ENCODE peak calls at places on chromosomes 12 and 14, in ten cellular contexts. F is HTR-8/SVneo, W is trophoblast cell, S is A172, E is EL, I is substantia nigra, K is NCI-H526 treated with DMSO at 0.1 percent for 48 hours, N is neural crest cell, J is posterior cingulate gyrus, R is NCI-H69. P is an unnamed sample.

GRCh38 chr12:124479680-124480468 is 87.5 kb downstream of the NCOR2 start:
- DNase-seq in S (no peak), W (no peak), I (no peak), E (no peak), J (no peak), N (no peak), K (no peak), R (peak), F (no peak), P (no peak)

GRCh38 chr12:106898001-106898966 is 57.4 kb upstream of the TMEM263 start:
- DNase-seq in J (peak), W (no peak), F (no peak), R (peak), I (peak), N (peak), K (no peak), S (no peak), E (no peak), P (no peak)

GRCh38 chr12:90331821-90332220 is 623.2 kb downstream of the CCER1 start:
- DNase-seq in N (no peak), K (no peak), E (no peak), S (no peak), W (no peak), F (no peak), I (no peak), R (peak), J (no peak), P (no peak)

GRCh38 chr12:8087666-8088065 is 5.6 kb downstream of the NECAP1 start:
- DNase-seq in S (no peak), W (no peak), I (no peak), F (no peak), E (no peak), N (no peak), K (no peak), J (no peak), R (no peak), P (no peak)

GRCh38 chr12:49808686-49809368 is 19.4 kb downstream of the NCKAP5L start:
- DNase-seq in W (peak), R (no peak), E (no peak), S (no peak), I (peak), J (peak), N (peak), K (no peak), F (no peak), P (no peak)

GRCh38 chr12:132824053-132824452 is 4.6 kb downstream of the GOLGA3 start:
- DNase-seq in I (no peak), F (no peak), W (no peak), K (no peak), R (no peak), N (no peak), S (no peak), E (no peak), J (no peak), P (no peak)

GRCh38 chr12:80293347-80293746 is 150.7 kb upstream of the PTPRQ start:
- DNase-seq in W (no peak), N (no peak), R (peak), E (no peak), I (no peak), S (no peak), K (no peak), J (no peak), F (no peak), P (no peak)

GRCh38 chr12:65720739-65721138 is 103.5 kb upstream of the HMGA2 start:
- DNase-seq in J (no peak), W (no peak), N (no peak), R (no peak), S (no peak), E (peak), K (no peak), F (no peak), I (no peak), P (no peak)

GRCh38 chr12:68674376-68674775 is 12.4 kb upstream of the NUP107 start:
- DNase-seq in J (no peak), R (no peak), S (no peak), K (no peak), I (no peak), E (no peak), N (no peak), W (no peak), F (no peak), P (no peak)

GRCh38 chr12:9364224-9365176 is 156.3 kb upstream of the PZP start:
- DNase-seq in J (no peak), K (peak), S (peak), I (no peak), F (no peak), E (peak), W (no peak), R (no peak), N (no peak), P (peak)

GRCh38 chr12:77343291-77343690 is 277.9 kb upstream of the E2F7 start:
- DNase-seq in E (peak), F (no peak), S (no peak), R (no peak), J (no peak), W (peak), N (no peak), I (no peak), K (no peak), P (no peak)

GRCh38 chr12:14743061-14743460 is 46.7 kb upstream of the GUCY2C start:
- DNase-seq in S (no peak), W (no peak), I (no peak), R (no peak), E (no peak), J (no peak), N (no peak), F (no peak), K (no peak), P (no peak)

GRCh38 chr12:124734224-124734788 is 129.4 kb downstream of the SCARB1 start:
- DNase-seq in J (no peak), S (no peak), I (no peak), F (no peak), N (no peak), W (peak), E (no peak), R (peak), K (no peak), P (no peak)

GRCh38 chr14:71466942-71467341 is 465.3 kb upstream of the RGS6 start:
- DNase-seq in W (no peak), F (no peak), K (no peak), R (no peak), I (no peak), N (no peak), E (no peak), J (no peak), S (no peak), P (no peak)

GRCh38 chr14:30607156-30607780 is 14.9 kb upstream of the SCFD1 start:
- DNase-seq in F (no peak), S (no peak), J (no peak), E (peak), I (no peak), R (peak), W (no peak), N (no peak), K (no peak), P (no peak)

GRCh38 chr14:88384653-88385205 is 728 bp upstream of the SPATA7 start:
- DNase-seq in W (peak), N (no peak), I (no peak), F (peak), K (no peak), E (peak), R (peak), S (no peak), J (no peak), P (no peak)

GRCh38 chr12:49643135-49643534 is 19.8 kb downstream of the PRPF40B start:
- DNase-seq in K (no peak), R (no peak), E (no peak), S (no peak), W (no peak), J (no peak), F (no peak), I (no peak), N (no peak), P (no peak)

GRCh38 chr14:74519316-74520074 is 25.9 kb downstream of the ISCA2 start:
- DNase-seq in N (no peak), J (no peak), E (no peak), F (no peak), R (no peak), K (no peak), W (no peak), S (no peak), I (no peak), P (no peak)

GRCh38 chr12:81468206-81468605 is 290.9 kb downstream of the PPFIA2 start:
- DNase-seq in E (peak), F (no peak), R (peak), W (no peak), I (no peak), J (no peak), K (no peak), S (peak), N (no peak), P (no peak)

GRCh38 chr12:104702565-104703139 is 245.9 kb downstream of the CHST11 start:
- DNase-seq in S (no peak), E (peak), F (no peak), K (no peak), W (no peak), R (no peak), N (no peak), I (no peak), J (no peak), P (peak)

GRCh38 chr14:59150990-59151389 is 37.5 kb upstream of the DAAM1 start:
- DNase-seq in F (no peak), E (no peak), J (no peak), R (no peak), I (no peak), N (no peak), K (no peak), W (no peak), S (no peak), P (no peak)